ENCODE peak calls at places on chromosome 12, in ten cellular contexts. Q is left lung; G is heart left ventricle; V is CD8-positive, alpha-beta memory T cell; O is brain microvascular endothelial cell; X is tibial artery; E is uterus; S is mesendoderm; N is lower lobe of right lung; I is fibroblast of lung. C is an unnamed sample. For H3K36me3, the result is how much of the 10 kb centered on the place peaks cover.

GRCh38 chr12:78406776-78407335 is 457.7 kb upstream of the SYT1 start:
- DNase-seq in S (peak), X (no peak), O (peak), N (no peak), G (no peak), I (peak), E (no peak), Q (no peak), V (no peak), C (no peak)

GRCh38 chr12:80242341-80242740 is 143.0 kb downstream of the OTOGL start:
- DNase-seq in O (no peak), S (no peak), G (no peak), N (no peak), Q (no peak), V (no peak), E (no peak), X (no peak), I (no peak), C (no peak)

GRCh38 chr12:116773276-116773731 is 35.2 kb downstream of the RNFT2 start:
- DNase-seq in S (peak), O (peak), Q (no peak), G (no peak), V (no peak), X (no peak), I (no peak), E (no peak), N (no peak), C (no peak)

GRCh38 chr12:49798934-49799333 is 29.3 kb downstream of the NCKAP5L start:
- DNase-seq in S (no peak), V (no peak), I (no peak), Q (no peak), O (no peak), G (no peak), E (no peak), N (no peak), X (no peak), C (no peak)

GRCh38 chr12:110312581-110313360 is 31.7 kb downstream of the ATP2A2 start:
- DNase-seq in I (peak), V (no peak), O (peak), S (peak), X (no peak), E (no peak), Q (no peak), N (no peak), G (no peak), C (no peak)

GRCh38 chr12:42691991-42692557 is 102.5 kb upstream of the PRICKLE1 start:
- DNase-seq in Q (no peak), G (no peak), S (no peak), V (no peak), E (no peak), O (no peak), N (no peak), I (no peak), X (no peak), C (no peak)

GRCh38 chr12:6161124-6161882 is 36.8 kb upstream of the VWF start:
- DNase-seq in G (no peak), E (no peak), V (no peak), S (no peak), X (no peak), O (peak), I (peak), Q (no peak), N (no peak), C (no peak)

GRCh38 chr12:119857036-119857435 is 20.1 kb downstream of the CIT start:
- DNase-seq in X (no peak), S (no peak), E (no peak), Q (no peak), O (no peak), N (no peak), I (no peak), V (no peak), G (no peak), C (no peak)

GRCh38 chr12:89390802-89391673 is 38.7 kb upstream of the DUSP6 start:
- DNase-seq in X (no peak), V (no peak), N (no peak), G (no peak), E (no peak), Q (no peak), S (no peak), I (peak), O (peak), C (no peak)

GRCh38 chr12:91400249-91400648 is 217.6 kb upstream of the DCN start:
- DNase-seq in O (peak), I (no peak), X (no peak), N (no peak), V (no peak), E (no peak), S (peak), G (no peak), Q (no peak), C (no peak)

GRCh38 chr12:53935562-53936341 is 2.9 kb upstream of the HOXC13 start:
- DNase-seq in O (no peak), G (no peak), Q (no peak), I (no peak), E (no peak), X (no peak), V (no peak), N (no peak), S (no peak), C (no peak)

GRCh38 chr12:116150001-116150400 is 127.5 kb downstream of the MED13L start:
- DNase-seq in X (no peak), V (no peak), G (no peak), N (no peak), Q (no peak), S (no peak), E (no peak), O (no peak), I (no peak), C (no peak)

GRCh38 chr12:52246720-52247621 is 13.9 kb downstream of the KRT7 start:
- DNase-seq in S (peak), O (no peak), X (no peak), G (peak), N (no peak), Q (no peak), I (no peak), E (no peak), V (no peak), C (no peak)

GRCh38 chr12:119130523-119130922 is 48.2 kb upstream of the HSPB8 start:
- DNase-seq in X (no peak), Q (no peak), G (no peak), O (no peak), N (no peak), E (no peak), I (no peak), S (no peak), V (no peak), C (no peak)

GRCh38 chr12:43291516-43291915 is 260.5 kb downstream of the ADAMTS20 start:
- DNase-seq in X (no peak), Q (no peak), S (no peak), I (peak), V (no peak), O (peak), G (no peak), N (no peak), E (no peak), C (no peak)

GRCh38 chr12:79400481-79400880 is 290.3 kb downstream of the PAWR start:
- DNase-seq in G (no peak), S (no peak), V (no peak), Q (no peak), O (no peak), N (no peak), I (no peak), E (no peak), X (no peak), C (no peak)

GRCh38 chr12:5390174-5390799 is 41.6 kb upstream of the NTF3 start:
- DNase-seq in E (no peak), X (no peak), Q (no peak), V (no peak), N (no peak), I (no peak), O (no peak), S (no peak), G (no peak), C (peak)

GRCh38 chr12:116403546-116403945 is 126.1 kb upstream of the MED13L start:
- DNase-seq in I (no peak), G (no peak), N (no peak), O (no peak), E (no peak), X (no peak), Q (no peak), V (no peak), S (no peak), C (no peak)

GRCh38 chr12:85588221-85588620 is 248.0 kb downstream of the RASSF9 start:
- DNase-seq in S (peak), N (no peak), Q (no peak), O (no peak), G (no peak), I (no peak), V (no peak), E (no peak), X (no peak), C (no peak)

GRCh38 chr12:97560766-97561165 is 98.2 kb downstream of the RMST start:
- DNase-seq in V (no peak), E (no peak), Q (no peak), G (no peak), N (no peak), I (no peak), S (no peak), X (no peak), O (no peak), C (no peak)

GRCh38 chr12:57632369-57632897 is 568 bp downstream of the B4GALNT1 start:
- DNase-seq in I (no peak), N (no peak), E (no peak), S (peak), Q (no peak), O (no peak), X (no peak), G (peak), V (peak), C (no peak)

GRCh38 chr12:20505056-20505455 is 136.7 kb downstream of the PDE3A start:
- DNase-seq in N (no peak), O (no peak), S (no peak), I (no peak), E (no peak), X (no peak), V (no peak), G (no peak), Q (no peak), C (no peak)

GRCh38 chr12:67981236-67982164 is 7.7 kb upstream of the IFNG-AS1 start:
- DNase-seq in G (no peak), N (no peak), O (peak), S (peak), Q (no peak), X (no peak), I (peak), V (no peak), E (no peak), C (no peak)

GRCh38 chr12:41619705-41620104 is 431.6 kb downstream of the PDZRN4 start:
- DNase-seq in V (no peak), E (no peak), Q (no peak), O (no peak), S (peak), I (no peak), N (no peak), G (no peak), X (no peak), C (no peak)

GRCh38 chr12:53518381-53518780 is 11.1 kb upstream of the NPFF start:
- DNase-seq in N (no peak), X (no peak), G (no peak), S (no peak), V (no peak), Q (no peak), O (no peak), E (no peak), I (peak), C (no peak)

GRCh38 chr12:88185988-88186387 is 43.9 kb downstream of the TMTC3 start:
- DNase-seq in X (no peak), G (no peak), N (no peak), I (peak), Q (no peak), E (no peak), V (no peak), O (peak), S (no peak), C (no peak)

GRCh38 chr12:13198240-13198639 is 1.7 kb downstream of the EMP1 start:
- DNase-seq in S (no peak), V (no peak), O (no peak), E (no peak), N (no peak), Q (no peak), I (no peak), G (no peak), X (no peak), C (no peak)

GRCh38 chr12:69642531-69642930 is 31.8 kb upstream of the LRRC10 start:
- DNase-seq in I (no peak), V (no peak), E (no peak), G (no peak), O (no peak), Q (no peak), S (no peak), N (no peak), X (no peak), C (no peak)

GRCh38 chr12:95942106-95942531 is 295 bp downstream of the CCDC38 start:
- DNase-seq in O (no peak), I (no peak), E (no peak), V (no peak), G (no peak), Q (no peak), X (no peak), N (no peak), S (peak), C (no peak)

GRCh38 chr12:2378835-2379330 is 326.1 kb downstream of the CACNA1C start:
- DNase-seq in S (no peak), E (no peak), O (no peak), I (no peak), X (no peak), N (no peak), Q (no peak), G (no peak), V (no peak), C (no peak)

GRCh38 chr12:116594325-116595038 is 35.3 kb downstream of the MAP1LC3B2 start:
- DNase-seq in Q (peak), O (no peak), E (no peak), X (peak), G (peak), S (no peak), I (no peak), V (peak), N (peak), C (no peak)

GRCh38 chr12:124480469-124481256 is 86.7 kb downstream of the NCOR2 start:
- DNase-seq in V (no peak), Q (no peak), E (peak), X (no peak), G (peak), N (no peak), S (no peak), O (peak), I (peak), C (no peak)

GRCh38 chr12:12721251-12721689 is 4.1 kb downstream of the CDKN1B start:
- DNase-seq in S (no peak), V (peak), O (no peak), X (no peak), E (no peak), Q (no peak), G (no peak), N (no peak), I (no peak), C (no peak)

GRCh38 chr12:52243774-52244614 is 11.0 kb downstream of the KRT7 start:
- DNase-seq in X (peak), N (peak), Q (peak), S (no peak), G (peak), V (no peak), E (peak), I (peak), O (peak), C (peak)

GRCh38 chr12:124466200-124467128 is 100.9 kb downstream of the NCOR2 start:
- DNase-seq in V (peak), I (no peak), S (no peak), N (peak), O (peak), X (no peak), Q (peak), G (peak), E (no peak), C (peak)

GRCh38 chr12:115998789-115999478 is 278.6 kb downstream of the MED13L start:
- DNase-seq in G (no peak), V (no peak), N (no peak), I (no peak), E (no peak), Q (no peak), S (no peak), X (no peak), O (no peak), C (no peak)

GRCh38 chr12:76878045-76878898 is 547 bp downstream of the CSRP2 start:
- DNase-seq in X (no peak), I (peak), V (peak), G (no peak), E (peak), S (peak), Q (peak), O (no peak), N (peak), C (no peak)
- H3K4me3 ChIP-seq in X (peak), I (peak), V (peak), G (peak), E (peak), S (peak), Q (peak), O (peak), N (peak), C (peak)

GRCh38 chr12:132179431-132180362 is 35.4 kb downstream of the NOC4L start:
- DNase-seq in N (no peak), G (peak), O (no peak), V (no peak), I (no peak), X (no peak), S (no peak), E (no peak), Q (no peak), C (no peak)
- H3K27ac ChIP-seq in N (no peak), G (no peak), O (no peak), V (no peak), I (no peak), X (no peak), S (no peak), E (no peak), Q (no peak), C (no peak)

GRCh38 chr12:113276946-113277500 is 55.8 kb downstream of the TPCN1 start:
- DNase-seq in V (no peak), X (peak), E (no peak), N (peak), O (no peak), G (peak), S (no peak), Q (peak), I (no peak), C (no peak)

GRCh38 chr12:113276306-113276705 is 55.0 kb downstream of the TPCN1 start:
- DNase-seq in E (no peak), N (peak), X (peak), G (peak), V (no peak), S (no peak), O (no peak), Q (no peak), I (no peak), C (no peak)

GRCh38 chr12:113278141-113278540 is 56.8 kb downstream of the SLC8B1 start:
- DNase-seq in V (no peak), I (no peak), G (peak), E (no peak), N (peak), Q (peak), X (peak), S (no peak), O (no peak), C (peak)

GRCh38 chr12:113277511-113277910 is 56.2 kb downstream of the TPCN1 start:
- DNase-seq in Q (peak), G (peak), X (no peak), I (no peak), S (no peak), N (peak), E (no peak), O (no peak), V (no peak), C (no peak)

GRCh38 chr12:113278631-113279030 is 56.3 kb downstream of the SLC8B1 start:
- DNase-seq in V (no peak), S (no peak), X (peak), G (peak), Q (peak), N (peak), E (no peak), I (no peak), O (no peak), C (peak)
- H3K36me3 ChIP-seq in V (under half), S (under half), X (half or more), G (half or more), Q (under half), N (half or more), E (under half), I (under half), O (under half), C (under half)

GRCh38 chr12:104464899-104465298 is 8.2 kb downstream of the CHST11 start:
- DNase-seq in E (no peak), V (no peak), N (no peak), G (no peak), O (no peak), S (no peak), I (no peak), X (no peak), Q (no peak), C (no peak)
- H3K4me3 ChIP-seq in E (no peak), V (peak), N (no peak), G (no peak), O (no peak), S (no peak), I (no peak), X (no peak), Q (no peak), C (no peak)

C was measured in Peyer's patch.